ENCODE peak calls at places on chromosomes 4 and X, in six cellular contexts. G is HL-60; O is CD8-positive, alpha-beta T cell; M is neural crest cell; K is left colon; A is GM04504. E is an unnamed sample.

GRCh38 chr4:6184169-6184568 is 16.2 kb downstream of the JAKMIP1 start:
- DNase-seq in G (no peak), O (no peak), M (no peak), K (no peak), A (no peak), E (no peak)

GRCh38 chr4:110808371-110808878 is 185.5 kb upstream of the PITX2 start:
- DNase-seq in G (no peak), O (no peak), M (no peak), K (no peak), A (no peak), E (no peak)

GRCh38 chr4:61336488-61336887 is 136.4 kb downstream of the ADGRL3 start:
- DNase-seq in G (no peak), O (no peak), M (no peak), K (no peak), A (no peak), E (no peak)

GRCh38 chrX:46722742-46723568 is 36.0 kb downstream of the SLC9A7 start:
- DNase-seq in G (no peak), O (no peak), M (no peak), K (no peak), A (no peak), E (no peak)

GRCh38 chr4:126238010-126238409 is 923.3 kb downstream of the FAT4 start:
- DNase-seq in G (no peak), O (no peak), M (no peak), K (no peak), A (no peak), E (no peak)

GRCh38 chr4:726235-726787 is 20.7 kb downstream of the PCGF3 start:
- DNase-seq in G (no peak), O (no peak), M (no peak), K (no peak), A (peak), E (no peak)

GRCh38 chr4:119664168-119664907 is 35.7 kb upstream of the PDE5A start:
- DNase-seq in G (no peak), O (no peak), M (no peak), K (no peak), A (no peak), E (no peak)

GRCh38 chr4:127244515-127244914 is 388.2 kb upstream of the INTU start:
- DNase-seq in G (no peak), O (no peak), M (no peak), K (no peak), A (no peak), E (no peak)

GRCh38 chr4:55437356-55437796 is 41.6 kb downstream of the TMEM165 start:
- DNase-seq in G (no peak), O (no peak), M (no peak), K (peak), A (no peak), E (no peak)

GRCh38 chr4:957231-957580 is 16.2 kb downstream of the DGKQ start:
- DNase-seq in G (no peak), O (no peak), M (no peak), K (no peak), A (no peak), E (no peak)

GRCh38 chrX:66013195-66013816 is 26.6 kb downstream of the VSIG4 start:
- DNase-seq in G (peak), O (no peak), M (no peak), K (no peak), A (no peak), E (no peak)

GRCh38 chr4:5887361-5888221 is 5.3 kb downstream of the CRMP1 start:
- DNase-seq in G (no peak), O (no peak), M (peak), K (no peak), A (no peak), E (no peak)

GRCh38 chr4:116839826-116840225 is 245.6 kb downstream of the TRAM1L1 start:
- DNase-seq in G (no peak), O (no peak), M (no peak), K (no peak), A (no peak), E (no peak)

GRCh38 chr4:174228988-174229387 is 54.5 kb downstream of the FBXO8 start:
- DNase-seq in G (no peak), O (no peak), M (no peak), K (no peak), A (no peak), E (no peak)

GRCh38 chr4:108107729-108108382 is 60.9 kb downstream of the LEF1 start:
- DNase-seq in G (no peak), O (no peak), M (no peak), K (no peak), A (no peak), E (no peak)

GRCh38 chr4:70901607-70901983 is 574 bp upstream of the MOB1B start:
- DNase-seq in G (no peak), O (no peak), M (no peak), K (no peak), A (no peak), E (peak)

GRCh38 chr4:139556071-139556734 is at the start of gene SETD7:
- DNase-seq in G (peak), O (peak), M (peak), K (peak), A (peak), E (peak)

GRCh38 chrX:16870861-16871584 is 861 bp upstream of the RBBP7 start:
- DNase-seq in G (peak), O (no peak), M (peak), K (peak), A (no peak), E (no peak)

GRCh38 chr4:94127707-94128328 is 79.8 kb upstream of the SMARCAD1 start:
- DNase-seq in G (no peak), O (no peak), M (no peak), K (no peak), A (peak), E (peak)

E was measured in KG1.